ENCODE peak calls at places on chromosomes 12 and 14, in six cellular contexts. G is astrocyte; O is GM23338; X is endothelial cell of umbilical vein; P is CD4-positive, CD25-positive, alpha-beta regulatory T cell; F is upper lobe of right lung. Q is an unnamed sample.

GRCh38 chr12:85076688-85077430 is 40.7 kb downstream of the LRRIQ1 start:
- DNase-seq in O (peak), P (no peak), F (no peak), X (peak), G (peak), Q (peak)

GRCh38 chr12:6692888-6693287 is 3.7 kb upstream of the ZNF384 start:
- DNase-seq in F (no peak), X (no peak), O (peak), P (no peak), G (no peak), Q (no peak)

GRCh38 chr12:685388-685787 is 22.1 kb upstream of the NINJ2 start:
- DNase-seq in F (no peak), O (no peak), P (peak), X (peak), G (peak), Q (peak)

GRCh38 chr12:23770202-23770938 is 179.1 kb downstream of the SOX5 start:
- DNase-seq in P (no peak), F (no peak), G (no peak), X (no peak), O (no peak), Q (no peak)

GRCh38 chr12:66829660-66830325 is 150.9 kb upstream of the GRIP1 start:
- DNase-seq in X (no peak), P (no peak), O (no peak), F (no peak), G (no peak), Q (no peak)

GRCh38 chr12:102702447-102703114 is 214.5 kb downstream of the PAH start:
- DNase-seq in X (peak), G (peak), F (no peak), O (peak), P (no peak), Q (peak)

GRCh38 chr14:35480119-35480769 is 53.7 kb upstream of the INSM2 start:
- DNase-seq in O (no peak), G (peak), P (no peak), X (no peak), F (no peak), Q (no peak)

GRCh38 chr12:104974626-104975290 is 11.4 kb upstream of the NOPCHAP1 start:
- DNase-seq in X (no peak), O (no peak), P (no peak), G (peak), F (no peak), Q (no peak)

GRCh38 chr12:110367209-110367864 is 36.2 kb downstream of the ANAPC7 start:
- DNase-seq in F (no peak), O (no peak), P (no peak), G (no peak), X (no peak), Q (no peak)

GRCh38 chr14:74905595-74906142 is 17.4 kb downstream of the RPS6KL1 start:
- DNase-seq in G (no peak), X (peak), P (peak), F (peak), O (peak), Q (peak)

GRCh38 chr14:105228562-105228961 is 19.8 kb upstream of the BTBD6 start:
- DNase-seq in G (no peak), X (no peak), O (no peak), F (no peak), P (no peak), Q (no peak)

GRCh38 chr12:2112401-2112800 is 59.6 kb downstream of the CACNA1C start:
- DNase-seq in O (no peak), F (peak), X (no peak), P (no peak), G (no peak), Q (no peak)

GRCh38 chr14:57823015-57823660 is 42.8 kb downstream of the SLC35F4 start:
- DNase-seq in O (no peak), G (no peak), F (no peak), P (no peak), X (no peak), Q (no peak)

GRCh38 chr14:73259837-73260236 is 22.5 kb downstream of the PAPLN start:
- DNase-seq in P (no peak), F (no peak), G (no peak), X (no peak), O (no peak), Q (no peak)

GRCh38 chr12:64756371-64756770 is 2.8 kb downstream of the GNS start:
- DNase-seq in P (no peak), G (no peak), F (no peak), O (no peak), X (no peak), Q (no peak)

GRCh38 chr14:59728294-59728693 is 142.3 kb downstream of the RTN1 start:
- DNase-seq in O (no peak), F (no peak), G (no peak), P (no peak), X (no peak), Q (no peak)

GRCh38 chr14:61720302-61720677 is 25.0 kb downstream of the HIF1A start:
- DNase-seq in O (no peak), P (no peak), F (no peak), G (peak), X (no peak), Q (peak)

GRCh38 chr14:28609228-28609828 is 157.3 kb upstream of the FOXG1 start:
- DNase-seq in P (no peak), F (no peak), X (peak), G (peak), O (peak), Q (peak)

GRCh38 chr12:32889073-32889760 is 7.4 kb downstream of the PKP2 start:
- DNase-seq in P (no peak), O (no peak), X (no peak), F (no peak), G (peak), Q (no peak)

GRCh38 chr12:32891956-32892355 is 4.6 kb downstream of the PKP2 start:
- DNase-seq in F (no peak), P (no peak), O (peak), G (peak), X (peak), Q (no peak)

GRCh38 chr12:32893458-32893857 is 3.1 kb downstream of the PKP2 start:
- DNase-seq in F (no peak), P (no peak), X (no peak), G (peak), O (peak), Q (no peak)

GRCh38 chr12:32893008-32893407 is 3.6 kb downstream of the PKP2 start:
- DNase-seq in O (peak), X (no peak), G (no peak), P (no peak), F (no peak), Q (no peak)

GRCh38 chr12:32891526-32891925 is 5.1 kb downstream of the PKP2 start:
- DNase-seq in G (no peak), F (no peak), O (no peak), X (no peak), P (no peak), Q (no peak)
- H3K4me3 ChIP-seq in G (no peak), F (no peak), O (no peak), X (no peak), P (no peak), Q (no peak)

GRCh38 chr12:55963760-55964159 is 2.1 kb downstream of the PMEL start:
- DNase-seq in F (no peak), P (no peak), G (no peak), O (no peak), X (no peak), Q (no peak)
- H3K4me3 ChIP-seq in F (no peak), P (no peak), G (no peak), O (no peak), X (no peak), Q (no peak)

GRCh38 chr14:20219033-20219432 is 4.5 kb upstream of the OR11H6 start:
- DNase-seq in F (no peak), O (no peak), X (no peak), P (no peak), G (no peak), Q (no peak)
- H3K4me3 ChIP-seq in F (no peak), O (no peak), X (no peak), P (no peak), G (no peak), Q (no peak)

GRCh38 chr14:106489112-106489881 is 962.9 kb downstream of the TMEM121 start:
- DNase-seq in P (no peak), O (no peak), X (no peak), G (no peak), F (no peak), Q (no peak)

GRCh38 chr14:106491851-106492250 is 965.5 kb downstream of the TMEM121 start:
- DNase-seq in F (no peak), X (no peak), O (peak), G (no peak), P (no peak), Q (no peak)

GRCh38 chr14:106490442-106490841 is 964.1 kb downstream of the TMEM121 start:
- DNase-seq in F (no peak), O (no peak), X (no peak), P (no peak), G (no peak), Q (no peak)

GRCh38 chr14:106488293-106488692 is 961.9 kb downstream of the TMEM121 start:
- DNase-seq in O (no peak), X (no peak), G (no peak), P (no peak), F (no peak), Q (no peak)

GRCh38 chr14:106493962-106494823 is 967.8 kb downstream of the TMEM121 start:
- DNase-seq in O (no peak), P (no peak), X (no peak), F (no peak), G (no peak), Q (no peak)
- H3K4me3 ChIP-seq in O (no peak), P (peak), X (no peak), F (peak), G (no peak), Q (no peak)

GRCh38 chr12:107560906-107561285 is 124.7 kb upstream of the PWP1 start:
- DNase-seq in O (no peak), G (no peak), X (no peak), P (no peak), F (no peak), Q (no peak)
- H3K4me3 ChIP-seq in O (no peak), G (no peak), X (no peak), P (no peak), F (no peak), Q (no peak)

GRCh38 chr14:53399057-53399456 is 245.9 kb upstream of the DDHD1 start:
- DNase-seq in X (peak), G (peak), P (no peak), O (peak), F (no peak), Q (peak)

DNA sequence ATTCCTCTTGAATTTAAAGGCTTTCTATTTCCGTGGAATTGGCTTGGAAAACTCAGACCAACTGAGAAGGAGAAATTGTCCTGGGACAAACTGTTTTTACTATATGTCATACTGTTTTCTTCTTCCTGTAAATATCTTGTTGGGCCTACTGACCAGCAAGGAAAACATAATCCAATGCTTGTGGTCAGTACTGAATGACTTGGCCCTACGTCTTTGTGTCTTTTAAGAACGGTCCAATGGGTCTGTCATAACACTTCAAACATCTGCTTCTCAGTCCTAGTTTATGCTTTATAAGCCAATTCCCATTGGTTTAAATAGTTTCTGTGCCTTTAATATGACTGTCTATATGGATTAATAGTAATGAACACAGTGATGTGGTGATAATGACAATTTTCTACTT is 248.5 kb upstream of the DDHD1 start:
- DNase-seq in G (no peak), O (no peak), P (no peak), F (no peak), X (no peak), Q (no peak)
- H3K4me3 ChIP-seq in G (no peak), O (no peak), P (no peak), F (no peak), X (no peak), Q (no peak)

GRCh38 chr14:55101698-55102097 is 27.4 kb upstream of the LGALS3 start:
- DNase-seq in P (no peak), O (no peak), F (no peak), G (no peak), X (no peak), Q (no peak)

GRCh38 chr14:55102141-55102547 is 26.9 kb upstream of the LGALS3 start:
- DNase-seq in G (peak), P (peak), O (peak), F (peak), X (peak), Q (peak)

GRCh38 chr14:55104051-55104954 is 24.7 kb upstream of the LGALS3 start:
- DNase-seq in O (no peak), P (no peak), G (no peak), F (no peak), X (no peak), Q (no peak)

GRCh38 chr14:55105991-55106390 is 23.1 kb upstream of the LGALS3 start:
- DNase-seq in X (no peak), G (no peak), O (no peak), P (no peak), F (no peak), Q (no peak)

DNA sequence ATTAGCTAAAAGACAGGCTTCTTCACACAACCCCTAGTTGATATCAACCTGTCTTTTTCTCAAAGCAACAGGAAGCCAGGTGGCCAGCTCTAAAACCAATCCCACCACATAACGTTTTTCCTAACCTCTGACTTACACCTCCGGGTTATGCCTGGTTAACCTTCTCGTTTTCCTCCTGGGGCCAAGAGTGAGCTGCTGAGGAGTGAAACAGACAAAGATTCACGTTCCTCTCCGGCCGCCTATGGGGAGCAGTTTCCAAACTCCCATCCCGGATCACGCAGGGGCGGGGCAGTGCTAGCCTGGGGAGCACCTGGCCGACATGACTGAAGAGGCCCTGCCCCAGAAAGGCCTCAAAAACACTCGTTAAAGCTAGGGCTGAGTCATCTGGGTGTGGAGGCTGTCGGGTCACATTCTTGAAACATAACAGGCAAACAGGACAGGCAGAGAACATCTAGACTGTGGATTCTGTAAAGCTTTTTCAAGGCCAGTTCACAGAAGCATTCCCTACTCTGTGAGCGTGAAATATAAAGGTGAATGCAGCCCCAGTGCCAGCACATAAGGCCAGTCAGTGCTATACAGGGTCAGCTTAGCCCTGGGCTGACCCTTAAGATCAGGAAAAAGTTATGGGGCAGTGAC is 25.9 kb upstream of the LGALS3 start:
- DNase-seq in F (peak), G (peak), O (peak), P (peak), X (peak), Q (peak)
- H3K4me3 ChIP-seq in F (peak), G (peak), O (peak), P (peak), X (no peak), Q (peak)

GRCh38 chr14:76138119-76138757 is 13.5 kb upstream of the GPATCH2L start:
- DNase-seq in G (no peak), X (no peak), P (no peak), F (no peak), O (no peak), Q (no peak)
- H3K4me3 ChIP-seq in G (no peak), X (no peak), P (no peak), F (peak), O (peak), Q (no peak)

GRCh38 chr14:34018564-34019244 is 67.8 kb upstream of the EGLN3 start:
- DNase-seq in O (peak), G (no peak), X (no peak), P (no peak), F (no peak), Q (no peak)
- H3K4me3 ChIP-seq in O (no peak), G (no peak), X (no peak), P (peak), F (no peak), Q (no peak)